ENCODE peak calls at places on chromosomes 13 and 19, in ten cellular contexts. P, V, G, N, B, R, I, W, A and Z are unnamed samples.

GRCh38 chr13:77907653-77908341 is 10.8 kb downstream of the EDNRB start:
- DNase-seq in P (no peak), V (no peak), G (no peak), N (no peak), B (no peak), R (no peak), I (no peak), W (no peak), A (no peak), Z (no peak)

GRCh38 chr19:1118999-1119398 is 15.2 kb downstream of the GPX4 start:
- DNase-seq in P (no peak), V (no peak), G (no peak), N (no peak), B (no peak), R (no peak), I (no peak), W (no peak), A (no peak), Z (no peak)

GRCh38 chr13:98144501-98145350 is 1.8 kb downstream of the FARP1 start:
- DNase-seq in P (peak; percentile 43), V (peak; percentile 34), G (no peak), N (no peak), B (peak; percentile 32), R (no peak), I (no peak), W (peak; percentile 60), A (peak; percentile 58), Z (no peak)

GRCh38 chr13:90427322-90428272 is 919.9 kb upstream of the MIR17HG start:
- DNase-seq in P (no peak), V (no peak), G (no peak), N (no peak), B (no peak), R (no peak), I (no peak), W (no peak), A (no peak), Z (no peak)

GRCh38 chr13:49258097-49258796 is 10.5 kb downstream of the CDADC1 start:
- DNase-seq in P (no peak), V (no peak), G (no peak), N (no peak), B (no peak), R (no peak), I (no peak), W (no peak), A (no peak), Z (no peak)

GRCh38 chr13:33471182-33471581 is 185.6 kb upstream of the STARD13 start:
- DNase-seq in P (no peak), V (no peak), G (no peak), N (no peak), B (no peak), R (no peak), I (no peak), W (no peak), A (no peak), Z (no peak)

GRCh38 chr19:7550987-7551761 is 15.7 kb downstream of the PNPLA6 start:
- DNase-seq in P (no peak), V (peak; percentile 83), G (peak; percentile 27), N (no peak), B (peak; percentile 95), R (peak; percentile 75), I (no peak), W (peak; percentile 59), A (peak; percentile 80), Z (no peak)

GRCh38 chr13:43574601-43575000 is 212.2 kb downstream of the ENOX1 start:
- DNase-seq in P (no peak), V (no peak), G (no peak), N (no peak), B (no peak), R (no peak), I (no peak), W (no peak), A (no peak), Z (no peak)

GRCh38 chr13:97004096-97004876 is 10.0 kb upstream of the OXGR1 start:
- DNase-seq in P (peak; percentile 18), V (no peak), G (peak; percentile 77), N (no peak), B (no peak), R (no peak), I (no peak), W (peak; percentile 45), A (no peak), Z (no peak)

GRCh38 chr13:82344867-82345266 is 1537.4 kb downstream of the SLITRK1 start:
- DNase-seq in P (no peak), V (no peak), G (no peak), N (no peak), B (no peak), R (no peak), I (no peak), W (no peak), A (no peak), Z (no peak)

GRCh38 chr13:92390217-92390616 is 836.4 kb upstream of the GPC6 start:
- DNase-seq in P (no peak), V (no peak), G (no peak), N (no peak), B (no peak), R (no peak), I (no peak), W (no peak), A (no peak), Z (no peak)

GRCh38 chr13:44174769-44175425 is 198.7 kb upstream of the SERP2 start:
- DNase-seq in P (no peak), V (no peak), G (peak; percentile 56), N (no peak), B (peak; percentile 56), R (no peak), I (no peak), W (peak; percentile 48), A (peak; percentile 86), Z (no peak)

DNA sequence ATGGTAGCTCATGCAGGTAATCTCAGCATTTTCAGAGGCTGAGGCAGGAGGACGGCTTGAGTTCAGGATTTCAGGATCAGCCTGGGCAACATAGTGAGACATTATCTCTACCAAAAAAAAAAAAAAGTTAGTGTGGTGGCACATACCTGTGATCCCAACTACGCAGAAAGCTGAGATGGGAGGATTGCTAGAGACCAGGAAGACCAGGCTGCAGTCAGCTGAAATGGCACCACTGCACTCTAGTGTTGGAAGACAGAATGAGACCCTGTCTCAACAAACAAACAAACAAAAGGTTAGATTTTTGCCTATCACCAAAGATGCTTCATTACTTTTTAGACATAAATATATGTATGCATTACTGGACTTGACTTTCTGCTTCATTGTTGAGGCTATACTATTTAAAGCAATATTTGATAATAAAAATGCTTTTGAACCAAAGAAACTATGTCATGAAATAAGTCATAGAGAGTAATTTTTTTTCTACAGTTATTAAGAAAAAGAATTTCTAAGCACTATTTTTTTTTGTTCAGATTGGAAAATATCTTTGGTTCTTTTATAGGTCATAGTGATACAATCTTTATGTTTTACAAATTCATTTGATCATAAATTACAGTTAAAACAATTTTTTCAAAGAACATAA is 1180.1 kb upstream of the ATXN8OS start:
- DNase-seq in P (no peak), V (no peak), G (no peak), N (no peak), B (peak; percentile 68), R (no peak), I (no peak), W (peak; percentile 44), A (peak; percentile 57), Z (no peak)
- TF ChIP-seq CTCF in P (no peak), V (no peak), G (peak; percentile 70), N (no peak), B (no peak), R (peak; percentile 79), I (no peak), W (peak; percentile 69), A (peak; percentile 78), Z (peak; percentile 84)

GRCh38 chr19:58355215-58355796 is 2.0 kb upstream of the A1BG start:
- DNase-seq in P (no peak), V (no peak), G (no peak), N (no peak), B (no peak), R (no peak), I (no peak), W (no peak), A (no peak), Z (no peak)
- TF ChIP-seq CTCF in P (no peak), V (no peak), G (no peak), N (no peak), B (no peak), R (no peak), I (no peak), W (no peak), A (no peak), Z (no peak)

GRCh38 chr19:33777351-33777750 is 19.3 kb upstream of the KCTD15 start:
- DNase-seq in P (no peak), V (no peak), G (no peak), N (no peak), B (no peak), R (no peak), I (no peak), W (no peak), A (no peak), Z (no peak)
- TF ChIP-seq CTCF in P (no peak), V (no peak), G (no peak), N (no peak), B (no peak), R (no peak), I (no peak), W (no peak), A (no peak), Z (no peak)

GRCh38 chr19:41298327-41298964 is 11.5 kb upstream of the CCDC97 start:
- DNase-seq in P (peak; percentile 48), V (peak; percentile 45), G (peak; percentile 91), N (no peak), B (peak; percentile 87), R (no peak), I (peak; percentile 62), W (peak; percentile 92), A (no peak), Z (peak; percentile 92)

GRCh38 chr19:41299755-41300089 is 10.2 kb upstream of the CCDC97 start:
- DNase-seq in P (peak; percentile 80), V (no peak), G (peak; percentile 78), N (no peak), B (peak; percentile 90), R (no peak), I (peak; percentile 27), W (peak; percentile 91), A (no peak), Z (no peak)

GRCh38 chr19:41299046-41299754 is 10.8 kb upstream of the CCDC97 start:
- DNase-seq in P (no peak), V (no peak), G (no peak), N (no peak), B (no peak), R (no peak), I (no peak), W (no peak), A (no peak), Z (no peak)

GRCh38 chr19:41296323-41296935 is 13.5 kb upstream of the CCDC97 start:
- DNase-seq in P (no peak), V (no peak), G (no peak), N (no peak), B (no peak), R (no peak), I (no peak), W (no peak), A (no peak), Z (no peak)

DNA sequence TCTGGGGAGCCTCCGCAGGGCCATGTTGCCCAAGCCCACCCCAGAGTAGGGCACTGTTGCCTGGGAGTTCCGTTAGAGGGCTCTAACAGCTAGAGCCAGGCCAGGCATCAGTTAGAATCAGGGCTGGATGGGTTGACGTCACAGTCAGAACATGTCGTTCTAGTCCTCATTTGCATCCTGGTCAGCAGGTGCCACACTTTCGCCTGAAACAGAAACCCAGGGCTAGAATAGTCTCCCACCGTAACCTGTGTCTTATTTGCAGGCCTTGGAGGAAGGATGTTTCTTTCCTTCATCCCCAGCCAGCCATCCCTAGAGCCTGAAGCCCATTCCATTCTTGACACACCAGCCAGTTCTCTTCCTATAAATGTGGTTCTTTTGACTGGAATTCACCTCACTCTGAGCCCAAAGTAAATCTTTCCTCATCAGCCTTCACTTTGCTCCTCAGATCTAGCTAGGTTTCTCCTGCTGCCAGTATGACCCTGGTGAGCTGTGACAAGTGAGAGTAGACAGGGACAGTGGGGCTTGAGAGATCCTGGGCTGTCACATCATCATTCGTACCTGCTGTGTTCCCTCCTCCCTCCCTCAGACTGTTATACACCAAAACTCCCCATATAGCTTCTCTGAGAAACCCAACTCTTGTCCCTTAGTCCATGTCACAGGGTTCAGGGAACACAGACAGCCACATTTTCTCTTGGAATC is 12.2 kb upstream of the CCDC97 start:
- DNase-seq in P (no peak), V (no peak), G (no peak), N (no peak), B (no peak), R (no peak), I (peak; percentile 30), W (no peak), A (no peak), Z (no peak)
- TF ChIP-seq CTCF in P (no peak), V (no peak), G (no peak), N (no peak), B (no peak), R (no peak), I (no peak), W (no peak), A (no peak), Z (no peak)